ENCODE peak calls at places on chromosome 5, in four cellular contexts. W, Z, R and X are unnamed samples.

GRCh38 chr5:160175438-160176218 is 53.7 kb upstream of the FABP6 start:
- DNase-seq in W (no peak), Z (no peak), R (no peak), X (no peak)

GRCh38 chr5:74408150-74409043 is 232.1 kb downstream of the ENC1 start:
- DNase-seq in W (no peak), Z (no peak), R (no peak), X (no peak)

GRCh38 chr5:139395844-139396640 is 1.1 kb upstream of the PROB1 start:
- DNase-seq in W (no peak), Z (peak), R (no peak), X (no peak)

GRCh38 chr5:31678180-31678579 is 39.2 kb downstream of the PDZD2 start:
- DNase-seq in W (no peak), Z (no peak), R (no peak), X (no peak)

GRCh38 chr5:25028994-25029393 is 384.2 kb upstream of the CDH10 start:
- DNase-seq in W (no peak), Z (no peak), R (no peak), X (no peak)

GRCh38 chr5:5340206-5340729 is 82.2 kb upstream of the ICE1 start:
- DNase-seq in W (no peak), Z (no peak), R (peak), X (peak)

GRCh38 chr5:62149894-62150293 is 156.1 kb upstream of the KIF2A start:
- DNase-seq in W (no peak), Z (no peak), R (no peak), X (no peak)

GRCh38 chr5:169050146-169050571 is 250.8 kb downstream of the SLIT3 start:
- DNase-seq in W (no peak), Z (no peak), R (no peak), X (no peak)

GRCh38 chr5:139900546-139901250 is 105.1 kb downstream of the PSD2 start:
- DNase-seq in W (no peak), Z (no peak), R (no peak), X (no peak)

GRCh38 chr5:2506603-2507002 is 244.9 kb downstream of the IRX2 start:
- DNase-seq in W (no peak), Z (no peak), R (no peak), X (no peak)

GRCh38 chr5:56838409-56839039 is 23.2 kb downstream of the MAP3K1 start:
- DNase-seq in W (no peak), Z (peak), R (peak), X (peak)

GRCh38 chr5:127410906-127411780 is 106.3 kb upstream of the PRRC1 start:
- DNase-seq in W (no peak), Z (peak), R (no peak), X (no peak)

DNA sequence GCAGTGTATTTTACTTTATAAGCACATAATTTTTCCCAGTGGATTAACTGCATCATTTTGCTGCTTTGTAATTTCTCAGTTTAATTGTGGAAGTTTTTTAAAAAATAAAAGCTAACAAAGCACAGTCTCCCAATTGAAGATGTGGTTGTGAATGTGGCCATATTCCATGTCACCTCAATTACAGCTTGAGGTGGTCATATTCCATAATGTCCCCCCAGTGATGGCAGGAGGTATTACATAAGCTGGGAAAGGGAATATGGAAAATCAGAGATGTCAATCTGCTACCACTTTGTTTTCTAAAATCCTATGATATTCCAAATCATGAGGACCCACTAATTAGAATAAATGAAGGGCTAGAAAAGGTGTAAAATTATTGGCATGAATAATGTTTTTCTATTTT is 1672.0 kb upstream of the CDH9 start:
- DNase-seq in W (no peak), Z (no peak), R (no peak), X (no peak)
- TF ChIP-seq CTCF in W (no peak), Z (no peak), R (no peak), X (peak)

DNA sequence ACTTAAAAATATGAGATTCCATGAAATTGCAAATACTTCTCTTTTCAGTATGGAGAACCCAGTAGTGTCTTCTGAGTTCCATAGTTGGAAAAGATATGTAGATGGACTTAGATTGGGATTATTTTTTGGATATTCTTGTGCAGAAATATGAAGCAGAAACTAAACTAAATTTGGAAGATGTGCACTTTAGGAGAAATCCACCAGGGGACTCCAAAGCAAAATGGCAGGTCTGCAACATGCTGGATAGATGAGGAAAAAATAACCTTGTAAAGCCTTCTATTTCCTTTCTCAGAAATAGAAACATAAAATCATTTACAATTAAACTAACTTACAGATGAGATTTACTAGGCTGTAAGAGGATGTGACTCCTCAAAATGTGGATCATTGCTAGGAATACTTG is 49.2 kb upstream of the MINAR2 start:
- DNase-seq in W (no peak), Z (no peak), R (no peak), X (no peak)
- TF ChIP-seq CTCF in W (no peak), Z (no peak), R (peak), X (peak)

GRCh38 chr5:963673-964531 is 44.7 kb upstream of the NKD2 start:
- DNase-seq in W (no peak), Z (peak), R (peak), X (peak)

GRCh38 chr5:966941-967340 is 41.7 kb upstream of the NKD2 start:
- DNase-seq in W (no peak), Z (no peak), R (no peak), X (no peak)

GRCh38 chr5:964821-965220 is 43.8 kb upstream of the NKD2 start:
- DNase-seq in W (no peak), Z (no peak), R (no peak), X (no peak)

GRCh38 chr5:965604-966344 is 42.8 kb upstream of the NKD2 start:
- DNase-seq in W (no peak), Z (no peak), R (no peak), X (no peak)

DNA sequence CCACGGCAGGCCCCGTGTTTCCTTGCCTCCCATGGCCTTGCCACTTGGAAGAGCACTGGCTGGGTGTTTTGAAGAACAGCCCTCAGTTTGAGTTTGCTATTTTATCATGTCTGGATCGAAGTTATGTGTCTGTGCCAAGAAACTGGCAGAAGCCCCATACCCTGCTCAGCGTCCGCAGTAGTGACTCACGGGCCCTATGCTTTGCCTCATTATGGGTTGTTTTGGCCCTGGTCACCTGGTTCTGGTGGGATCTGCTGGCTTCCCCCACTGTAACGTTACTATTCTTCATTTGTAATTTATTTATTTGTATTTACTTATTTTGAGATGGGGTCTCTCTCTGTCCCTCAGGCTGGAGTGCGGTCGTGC is 42.3 kb upstream of the NKD2 start:
- DNase-seq in W (no peak), Z (no peak), R (no peak), X (no peak)
- TF ChIP-seq CTCF in W (no peak), Z (no peak), R (no peak), X (no peak)

DNA sequence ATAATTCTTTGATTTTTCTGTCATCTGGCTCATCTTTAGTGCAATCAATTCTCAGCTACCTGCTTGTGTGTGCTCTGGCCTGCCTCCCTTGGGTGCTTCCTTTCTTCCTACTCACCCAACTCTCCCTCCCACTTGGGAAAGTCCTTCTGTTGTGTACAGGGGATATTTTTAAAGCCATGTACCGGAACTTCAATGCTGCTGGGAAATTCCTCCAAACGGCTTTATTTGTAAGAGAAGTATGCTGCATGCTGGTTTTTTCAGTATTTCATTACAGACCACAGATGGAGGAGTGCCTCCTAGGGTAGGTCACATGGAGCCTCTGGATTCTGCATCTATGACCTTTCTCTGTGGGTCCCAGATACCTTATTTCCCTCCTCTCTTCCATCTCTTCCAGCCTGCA is 5.4 kb upstream of the HMHB1 start:
- DNase-seq in W (no peak), Z (peak), R (no peak), X (no peak)
- TF ChIP-seq CTCF in W (no peak), Z (no peak), R (no peak), X (no peak)

DNA sequence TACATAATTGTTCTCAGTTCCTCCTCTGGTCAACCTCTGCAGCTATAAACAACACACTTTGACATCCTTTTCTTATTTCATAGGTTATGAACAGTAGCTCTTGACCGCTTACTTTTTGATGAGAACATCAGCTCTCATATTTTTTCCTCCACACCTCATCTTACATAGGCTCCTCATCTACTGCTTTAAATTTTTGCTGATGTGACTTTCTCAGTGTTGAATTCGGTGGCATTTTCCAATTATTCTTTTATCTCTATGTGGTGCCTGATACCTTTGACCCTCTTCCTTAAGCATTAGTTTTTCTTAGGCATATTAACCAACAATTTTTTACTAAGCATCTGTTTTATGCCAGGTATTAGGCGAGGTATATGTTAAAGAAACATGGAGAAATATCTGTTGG is 21.6 kb downstream of the SPZ1 start:
- DNase-seq in W (no peak), Z (no peak), R (no peak), X (no peak)
- TF ChIP-seq CTCF in W (no peak), Z (no peak), R (no peak), X (no peak)

GRCh38 chr5:179275381-179275878 is 69.8 kb downstream of the ADAMTS2 start:
- DNase-seq in W (no peak), Z (no peak), R (no peak), X (no peak)

GRCh38 chr5:179278546-179278945 is 66.7 kb downstream of the ADAMTS2 start:
- DNase-seq in W (no peak), Z (no peak), R (no peak), X (no peak)

GRCh38 chr5:179278119-179278518 is 67.1 kb downstream of the ADAMTS2 start:
- DNase-seq in W (no peak), Z (no peak), R (no peak), X (no peak)

GRCh38 chr5:179275941-179276837 is 69.1 kb downstream of the ADAMTS2 start:
- DNase-seq in W (peak), Z (no peak), R (peak), X (peak)

GRCh38 chr5:179276838-179277395 is 68.3 kb downstream of the ADAMTS2 start:
- DNase-seq in W (no peak), Z (no peak), R (no peak), X (no peak)
- TF ChIP-seq CTCF in W (no peak), Z (no peak), R (peak), X (no peak)

DNA sequence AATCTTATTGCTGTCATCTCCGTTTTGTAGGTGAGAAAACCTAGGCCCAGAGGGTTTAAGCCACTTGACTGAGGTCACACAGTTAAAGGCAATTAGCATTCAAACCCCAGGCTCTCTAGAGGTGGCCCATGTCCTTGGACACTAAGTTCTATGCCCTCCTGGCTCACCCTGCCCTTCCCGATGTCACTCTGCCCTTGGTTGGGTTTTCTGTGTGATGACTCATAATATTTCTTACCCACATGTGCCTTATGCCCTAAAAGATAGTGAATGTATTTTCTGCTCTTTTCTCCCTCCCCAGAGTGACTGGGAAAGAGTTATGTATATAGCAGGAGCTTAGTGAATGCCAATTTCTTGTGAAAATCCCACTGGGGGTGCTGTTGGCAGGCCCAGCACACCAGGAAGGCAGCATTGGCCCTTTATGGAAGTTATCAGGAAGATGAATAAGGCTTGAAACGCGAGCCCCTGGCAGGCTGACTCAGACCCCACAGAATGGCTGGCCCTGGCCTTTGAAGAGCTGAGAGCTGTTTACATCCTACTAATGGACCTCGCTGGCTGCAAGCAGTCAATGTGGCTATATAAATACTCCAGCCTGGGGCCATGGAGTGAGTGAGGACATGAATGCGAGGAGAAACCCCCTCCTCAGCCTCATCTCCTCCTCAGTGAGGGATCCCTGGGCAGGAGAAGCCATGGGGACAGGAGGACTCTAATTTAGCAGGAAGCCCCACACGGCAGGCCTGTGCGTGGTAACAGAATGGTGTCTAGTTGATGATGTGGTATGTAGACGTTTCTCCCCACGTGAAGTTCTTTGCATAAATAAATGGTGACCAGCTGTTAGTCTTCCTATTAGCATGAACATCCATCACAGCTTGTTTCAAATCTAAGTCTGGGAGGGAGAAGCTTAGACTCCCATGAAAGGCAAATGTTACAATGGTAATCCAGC is 174.8 kb upstream of the PITX1 start:
- DNase-seq in W (no peak), Z (no peak), R (peak), X (peak)
- TF ChIP-seq CTCF in W (no peak), Z (no peak), R (peak), X (peak)

DNA sequence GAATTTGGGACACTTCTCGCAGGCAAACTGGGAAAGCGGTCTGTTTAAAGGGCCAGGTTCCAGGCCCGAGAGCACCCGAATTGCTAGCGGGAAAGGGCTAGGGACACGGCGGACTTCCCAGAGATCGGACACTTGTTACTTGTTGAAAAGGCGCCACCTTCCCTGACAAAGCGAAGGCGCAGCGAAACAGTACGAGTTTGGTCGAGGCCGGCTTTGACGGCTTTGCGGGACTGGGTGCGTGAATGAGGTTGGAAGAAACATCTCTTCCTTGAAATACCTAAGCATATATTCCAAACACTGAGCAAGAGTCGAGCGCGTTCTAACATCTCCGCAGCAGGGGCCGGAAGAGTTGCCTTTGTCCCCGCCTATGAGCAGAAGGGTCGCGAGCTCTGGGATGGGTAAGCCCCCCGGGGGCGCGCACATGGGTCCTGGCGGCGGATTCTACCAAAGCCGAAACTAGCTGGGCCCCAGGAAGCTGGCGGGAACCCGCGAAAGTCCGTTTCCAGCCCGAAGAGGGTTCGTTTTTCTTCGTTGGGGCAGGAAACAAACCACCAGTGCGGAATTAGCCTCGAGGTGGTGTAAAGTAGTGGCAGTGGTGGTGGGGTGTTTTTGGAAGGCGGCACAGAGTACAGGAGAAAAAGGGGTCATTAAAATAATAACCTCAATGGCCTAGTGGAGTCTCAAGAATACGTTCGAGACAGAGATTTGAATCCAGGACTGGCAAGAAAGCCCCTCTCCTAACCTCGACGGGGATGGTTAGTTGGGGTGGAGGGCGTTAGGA is 1.5 kb downstream of the GDNF start:
- DNase-seq in W (no peak), Z (no peak), R (no peak), X (no peak)
- TF ChIP-seq CTCF in W (no peak), Z (no peak), R (no peak), X (no peak)

DNA sequence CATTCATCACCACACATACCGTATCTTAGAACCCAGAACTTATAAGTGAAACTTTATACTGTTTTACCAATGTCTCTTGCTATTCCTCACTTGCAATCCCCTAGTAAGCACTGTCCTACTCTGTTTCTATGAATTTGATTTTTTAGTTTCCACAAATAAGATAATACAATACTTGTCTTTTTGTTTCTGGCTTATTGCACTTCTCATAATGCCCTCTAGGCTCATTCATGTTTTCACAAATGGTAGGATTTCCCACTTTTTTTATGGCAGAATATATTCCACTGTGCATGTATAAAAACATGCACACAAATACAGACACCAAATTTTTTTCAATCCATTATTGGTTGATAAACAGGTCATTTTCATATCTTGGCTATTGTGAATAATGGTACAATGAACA is 1742.3 kb upstream of the NUDT12 start:
- DNase-seq in W (no peak), Z (no peak), R (no peak), X (no peak)
- TF ChIP-seq CTCF in W (no peak), Z (no peak), R (no peak), X (no peak)

GRCh38 chr5:26700759-26701384 is 337.5 kb downstream of the CDH9 start:
- DNase-seq in W (no peak), Z (peak), R (no peak), X (no peak)
- TF ChIP-seq CTCF in W (no peak), Z (peak), R (no peak), X (no peak)